ENCODE peak calls at places on chromosome 9, in eight cellular contexts. J is cardiac fibroblast, L is fibroblast of lung, Y is GM13976, B is glutamatergic neuron, S is mucosa of descending colon, Z is A673, E is bronchial epithelial cell. P is an unnamed sample.

GRCh38 chr9:110875275-110875674 is 163.0 kb downstream of the LPAR1 start:
- DNase-seq in J (no peak), L (no peak), Y (peak), B (peak), S (peak), Z (no peak), E (no peak), P (no peak)

GRCh38 chr9:2043881-2044462 is 28.8 kb downstream of the SMARCA2 start:
- DNase-seq in J (no peak), L (no peak), Y (no peak), B (no peak), S (no peak), Z (peak), E (no peak), P (no peak)

GRCh38 chr9:107228648-107229047 is 54.4 kb upstream of the RAD23B start:
- DNase-seq in J (no peak), L (no peak), Y (no peak), B (no peak), S (no peak), Z (no peak), E (no peak), P (no peak)

GRCh38 chr9:131180454-131180853 is 55.1 kb downstream of the NUP214 start:
- DNase-seq in J (peak), L (peak), Y (no peak), B (no peak), S (no peak), Z (no peak), E (no peak), P (no peak)

GRCh38 chr9:19161257-19162025 is 34.1 kb upstream of the PLIN2 start:
- DNase-seq in J (peak), L (peak), Y (peak), B (no peak), S (no peak), Z (peak), E (peak), P (no peak)

GRCh38 chr9:90433398-90433890 is 209.2 kb downstream of the DIRAS2 start:
- DNase-seq in J (peak), L (peak), Y (no peak), B (peak), S (no peak), Z (peak), E (peak), P (peak)

GRCh38 chr9:81560851-81561732 is 128.3 kb downstream of the TLE1 start:
- DNase-seq in J (no peak), L (peak), Y (no peak), B (no peak), S (no peak), Z (no peak), E (no peak), P (no peak)

GRCh38 chr9:89920901-89921300 is 316.1 kb downstream of the GADD45G start:
- DNase-seq in J (no peak), L (no peak), Y (no peak), B (no peak), S (no peak), Z (no peak), E (no peak), P (no peak)

GRCh38 chr9:72443855-72444254 is 77.6 kb upstream of the TMC1 start:
- DNase-seq in J (no peak), L (no peak), Y (peak), B (no peak), S (no peak), Z (no peak), E (peak), P (no peak)

GRCh38 chr9:133704711-133705181 is 33.4 kb downstream of the SARDH start:
- DNase-seq in J (no peak), L (no peak), Y (no peak), B (peak), S (peak), Z (no peak), E (no peak), P (no peak)

GRCh38 chr9:18910858-18911257 is 122.2 kb downstream of the SAXO1 start:
- DNase-seq in J (no peak), L (no peak), Y (no peak), B (no peak), S (no peak), Z (no peak), E (no peak), P (no peak)

GRCh38 chr9:137665697-137666504 is 47.1 kb downstream of the EHMT1 start:
- DNase-seq in J (no peak), L (peak), Y (no peak), B (peak), S (no peak), Z (no peak), E (no peak), P (no peak)

GRCh38 chr9:137223078-137224040 is 1.3 kb upstream of the RNF208 start:
- DNase-seq in J (peak), L (peak), Y (peak), B (peak), S (peak), Z (peak), E (peak), P (peak)

GRCh38 chr9:6598249-6598725 is 47.2 kb downstream of the GLDC start:
- DNase-seq in J (no peak), L (no peak), Y (peak), B (no peak), S (no peak), Z (no peak), E (peak), P (no peak)

GRCh38 chr9:35832814-35833213 is 3.8 kb downstream of the TMEM8B start:
- DNase-seq in J (no peak), L (no peak), Y (no peak), B (no peak), S (no peak), Z (no peak), E (no peak), P (no peak)

GRCh38 chr9:99019523-99020331 is 76.0 kb downstream of the COL15A1 start:
- DNase-seq in J (peak), L (peak), Y (no peak), B (no peak), S (no peak), Z (no peak), E (peak), P (peak)

GRCh38 chr9:109923826-109924225 is 143.8 kb downstream of the PALM2AKAP2 start:
- DNase-seq in J (no peak), L (no peak), Y (no peak), B (peak), S (no peak), Z (no peak), E (no peak), P (no peak)

GRCh38 chr9:106393226-106393625 is 469.7 kb upstream of the ZNF462 start:
- DNase-seq in J (no peak), L (no peak), Y (no peak), B (no peak), S (no peak), Z (no peak), E (no peak), P (no peak)

GRCh38 chr9:22175972-22176545 is 167.0 kb upstream of the CDKN2B start:
- DNase-seq in J (no peak), L (no peak), Y (no peak), B (no peak), S (no peak), Z (no peak), E (no peak), P (no peak)

GRCh38 chr9:36487482-36488321 is 85.0 kb upstream of the MELK start:
- DNase-seq in J (peak), L (peak), Y (peak), B (peak), S (peak), Z (peak), E (peak), P (peak)

GRCh38 chr9:110579763-110580255 is 268 bp upstream of the SVEP1 start:
- DNase-seq in J (peak), L (peak), Y (no peak), B (peak), S (no peak), Z (peak), E (no peak), P (peak)

GRCh38 chr9:113674436-113674835 is 201.7 kb upstream of the ZNF618 start:
- DNase-seq in J (peak), L (peak), Y (no peak), B (no peak), S (no peak), Z (no peak), E (no peak), P (no peak)

GRCh38 chr9:2230362-2230761 is 215.2 kb downstream of the SMARCA2 start:
- DNase-seq in J (no peak), L (no peak), Y (no peak), B (no peak), S (no peak), Z (no peak), E (peak), P (no peak)

GRCh38 chr9:91515074-91515687 is 91.5 kb upstream of the NFIL3 start:
- DNase-seq in J (peak), L (peak), Y (peak), B (peak), S (no peak), Z (peak), E (peak), P (no peak)

GRCh38 chr9:22452415-22453010 is 5.9 kb downstream of the DMRTA1 start:
- DNase-seq in J (peak), L (peak), Y (no peak), B (peak), S (no peak), Z (peak), E (peak), P (no peak)

GRCh38 chr9:114697951-114698351 is 16.0 kb upstream of the TEX48 start:
- DNase-seq in J (no peak), L (no peak), Y (peak), B (no peak), S (no peak), Z (no peak), E (no peak), P (no peak)
- TF ChIP-seq CTCF in J (no peak), L (no peak), Y (no peak), B (no peak), S (no peak), Z (no peak), E (no peak), P (no peak)

GRCh38 chr9:135910757-135911156 is 3.4 kb upstream of the CAMSAP1 start:
- DNase-seq in J (no peak), L (no peak), Y (no peak), B (no peak), S (no peak), Z (no peak), E (no peak), P (no peak)

GRCh38 chr9:135919318-135919717 is 12.0 kb upstream of the CAMSAP1 start:
- DNase-seq in J (no peak), L (no peak), Y (no peak), B (no peak), S (no peak), Z (no peak), E (no peak), P (no peak)

GRCh38 chr9:135916998-135917397 is 9.7 kb upstream of the CAMSAP1 start:
- DNase-seq in J (no peak), L (no peak), Y (no peak), B (no peak), S (no peak), Z (no peak), E (no peak), P (no peak)

GRCh38 chr9:135910197-135910596 is 2.9 kb upstream of the CAMSAP1 start:
- DNase-seq in J (no peak), L (no peak), Y (no peak), B (no peak), S (no peak), Z (no peak), E (no peak), P (no peak)

GRCh38 chr9:135914921-135915320 is 7.6 kb upstream of the CAMSAP1 start:
- DNase-seq in J (no peak), L (peak), Y (no peak), B (no peak), S (no peak), Z (no peak), E (no peak), P (no peak)
- TF ChIP-seq CTCF in J (no peak), L (no peak), Y (no peak), B (no peak), S (no peak), Z (no peak), E (no peak), P (no peak)

DNA sequence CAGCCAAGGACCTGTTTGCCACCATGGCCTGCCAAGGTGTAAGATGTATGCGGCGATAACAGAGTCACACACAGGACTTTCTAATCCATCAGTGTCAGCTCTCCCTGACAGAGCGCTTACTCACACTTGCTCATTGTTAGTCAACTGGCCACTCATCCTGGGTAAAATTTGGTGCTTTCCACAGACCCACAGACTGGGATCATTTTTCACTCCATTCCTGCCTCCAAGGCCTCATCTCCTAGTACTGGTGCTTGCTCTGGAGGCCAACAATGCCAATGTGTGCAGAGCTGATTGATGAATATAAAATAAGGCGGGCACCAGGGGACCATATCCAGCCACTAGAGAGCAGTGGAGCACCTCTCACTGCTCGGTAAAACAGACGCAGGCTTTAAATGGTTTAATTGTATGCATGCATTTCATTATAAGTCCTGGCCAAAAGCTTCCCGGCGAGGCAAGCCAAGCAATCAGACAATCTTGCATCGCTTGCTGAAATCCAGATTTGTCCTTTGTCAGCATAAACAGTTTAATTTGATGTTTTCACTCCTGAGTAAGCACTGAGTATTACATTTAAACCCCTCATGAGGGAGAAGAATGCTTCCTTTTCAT is 22.3 kb downstream of the PSMB7 start:
- DNase-seq in J (peak), L (peak), Y (no peak), B (peak), S (no peak), Z (peak), E (peak), P (no peak)
- TF ChIP-seq CTCF in J (peak), L (peak), Y (no peak), B (no peak), S (no peak), Z (peak), E (peak), P (no peak)

GRCh38 chr9:93589688-93590087 is 13.3 kb downstream of the PHF2 start:
- DNase-seq in J (peak), L (peak), Y (no peak), B (no peak), S (no peak), Z (no peak), E (no peak), P (no peak)

GRCh38 chr9:93588641-93589609 is 12.5 kb downstream of the PHF2 start:
- DNase-seq in J (no peak), L (peak), Y (no peak), B (no peak), S (no peak), Z (no peak), E (no peak), P (no peak)

GRCh38 chr9:93586290-93587057 is 10.1 kb downstream of the PHF2 start:
- DNase-seq in J (no peak), L (no peak), Y (no peak), B (no peak), S (peak), Z (no peak), E (no peak), P (peak)

GRCh38 chr9:93587284-93587650 is 10.9 kb downstream of the PHF2 start:
- DNase-seq in J (no peak), L (no peak), Y (no peak), B (no peak), S (no peak), Z (no peak), E (no peak), P (peak)

GRCh38 chr9:93587651-93588347 is 11.4 kb downstream of the PHF2 start:
- DNase-seq in J (no peak), L (no peak), Y (no peak), B (no peak), S (no peak), Z (no peak), E (no peak), P (no peak)
- TF ChIP-seq CTCF in J (peak), L (peak), Y (no peak), B (peak), S (no peak), Z (no peak), E (peak), P (no peak)

DNA sequence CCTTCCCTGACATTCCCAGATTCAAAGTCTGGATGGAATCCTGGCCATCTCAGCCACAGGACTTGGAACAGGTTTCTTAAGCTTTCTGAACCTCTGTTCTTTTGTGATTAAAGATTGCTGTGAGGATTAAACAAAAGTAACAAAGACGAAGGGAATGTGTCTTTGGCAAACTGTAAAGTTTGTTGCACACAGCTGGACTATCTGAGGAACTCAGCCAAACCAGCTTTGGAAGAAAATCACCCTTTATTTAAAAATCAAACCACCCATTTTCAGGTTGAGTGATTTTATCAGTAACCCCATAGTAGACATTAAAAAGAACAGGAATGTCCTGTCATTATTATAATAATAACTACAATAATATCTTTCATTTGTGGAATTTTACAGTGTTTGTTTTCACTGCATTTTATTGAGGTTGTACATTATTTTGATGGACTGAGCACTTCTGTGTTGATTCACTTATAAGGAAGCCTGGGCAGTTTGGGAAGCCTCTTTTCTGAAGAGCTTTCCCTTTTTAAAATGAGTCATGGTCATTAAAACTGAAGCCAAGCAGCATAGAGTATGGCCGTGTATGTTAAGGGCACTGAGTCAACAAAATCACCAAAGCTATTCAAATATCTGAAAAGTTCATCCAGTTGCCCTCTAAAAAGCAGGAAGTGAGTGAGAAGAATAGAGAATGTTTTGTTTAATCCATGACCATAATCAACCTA is 310.2 kb downstream of the AGTPBP1 start:
- DNase-seq in J (no peak), L (peak), Y (no peak), B (no peak), S (no peak), Z (no peak), E (peak), P (no peak)
- TF ChIP-seq CTCF in J (no peak), L (no peak), Y (no peak), B (no peak), S (no peak), Z (no peak), E (no peak), P (no peak)

GRCh38 chr9:93427655-93428379 is 23.7 kb upstream of the FAM120A start:
- DNase-seq in J (no peak), L (no peak), Y (no peak), B (peak), S (peak), Z (no peak), E (no peak), P (no peak)
- TF ChIP-seq CTCF in J (no peak), L (peak), Y (no peak), B (no peak), S (no peak), Z (peak), E (peak), P (no peak)

GRCh38 chr9:121441163-121441562 is 58.5 kb downstream of the GGTA1 start:
- DNase-seq in J (no peak), L (no peak), Y (no peak), B (no peak), S (no peak), Z (no peak), E (no peak), P (no peak)

GRCh38 chr9:121449786-121450185 is 49.9 kb downstream of the GGTA1 start:
- DNase-seq in J (no peak), L (no peak), Y (no peak), B (no peak), S (no peak), Z (no peak), E (no peak), P (no peak)

GRCh38 chr9:121447341-121447834 is 52.3 kb downstream of the GGTA1 start:
- DNase-seq in J (peak), L (peak), Y (no peak), B (no peak), S (no peak), Z (peak), E (no peak), P (no peak)

GRCh38 chr9:121450241-121450640 is 49.4 kb downstream of the GGTA1 start:
- DNase-seq in J (no peak), L (no peak), Y (no peak), B (no peak), S (no peak), Z (no peak), E (no peak), P (no peak)

DNA sequence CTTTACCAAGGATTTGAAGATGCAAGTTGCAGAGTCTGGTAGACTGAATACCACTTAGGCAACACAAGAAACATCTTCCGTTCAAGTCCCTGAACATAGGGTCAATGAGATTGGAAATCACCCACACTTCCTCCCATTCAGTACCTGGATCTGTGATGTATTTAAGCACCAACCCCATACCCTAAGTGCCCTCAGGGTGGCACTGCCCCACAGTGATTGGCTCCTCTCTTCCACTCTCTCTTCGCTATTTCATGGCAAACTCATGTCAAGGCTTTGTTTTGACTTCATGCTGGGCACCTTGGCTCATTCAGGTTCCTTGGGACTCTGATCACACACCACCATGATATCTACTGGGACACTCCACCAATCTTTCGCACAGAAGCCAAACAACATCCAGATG is 53.7 kb downstream of the GGTA1 start:
- DNase-seq in J (no peak), L (no peak), Y (no peak), B (no peak), S (no peak), Z (no peak), E (no peak), P (no peak)
- TF ChIP-seq CTCF in J (no peak), L (no peak), Y (peak), B (no peak), S (no peak), Z (peak), E (peak), P (no peak)

GRCh38 chr9:78826521-78826920 is 529.6 kb downstream of the PSAT1 start:
- DNase-seq in J (no peak), L (no peak), Y (no peak), B (peak), S (no peak), Z (no peak), E (no peak), P (no peak)

GRCh38 chr9:78821126-78821822 is 524.3 kb downstream of the PSAT1 start:
- DNase-seq in J (peak), L (peak), Y (peak), B (no peak), S (no peak), Z (peak), E (peak), P (no peak)
- TF ChIP-seq CTCF in J (peak), L (peak), Y (peak), B (peak), S (peak), Z (peak), E (peak), P (peak)

GRCh38 chr9:706073-706472 is 135.4 kb upstream of the DMRT1 start:
- DNase-seq in J (no peak), L (no peak), Y (no peak), B (no peak), S (no peak), Z (no peak), E (peak), P (no peak)
- TF ChIP-seq CTCF in J (no peak), L (no peak), Y (no peak), B (no peak), S (no peak), Z (no peak), E (no peak), P (no peak)

P was measured in mesothelial cell of epicardium.